ENCODE peak calls at places on chromosomes 3 and 15, in four cellular contexts. One of them, this sample, is unnamed.

GRCh38 chr3:130759692-130760338 is 13.2 kb upstream of the PIK3R4 start:
- DNase-seq in GM12878: no peak
- DNase-seq in H1: no peak
- DNase-seq in HepG2: peak
- DNase-seq in this sample: peak

GRCh38 chr15:82850731-82851130 is 41.3 kb downstream of the WHAMM start:
- DNase-seq in GM12878: no peak
- DNase-seq in H1: no peak
- DNase-seq in HepG2: no peak
- DNase-seq in this sample: no peak

GRCh38 chr3:45055032-45055410 is 28.9 kb downstream of the CLEC3B start:
- DNase-seq in H1: no peak
- DNase-seq in GM12878: no peak
- DNase-seq in HepG2: no peak
- DNase-seq in this sample: no peak

GRCh38 chr3:24137958-24138875 is 193.1 kb downstream of the NR1D2 start:
- DNase-seq in GM12878: no peak
- DNase-seq in H1: no peak
- DNase-seq in HepG2: no peak
- DNase-seq in this sample: no peak

GRCh38 chr3:46892285-46893145 is 15.0 kb downstream of the PTH1R start:
- DNase-seq in H1: peak
- DNase-seq in GM12878: no peak
- DNase-seq in HepG2: no peak
- DNase-seq in this sample: peak

GRCh38 chr15:90907051-90907660 is 4.1 kb downstream of the MAN2A2 start:
- DNase-seq in HepG2: no peak
- DNase-seq in H1: no peak
- DNase-seq in GM12878: no peak
- DNase-seq in this sample: no peak

GRCh38 chr3:100756441-100756840 is 47.1 kb downstream of the TFG start:
- DNase-seq in GM12878: no peak
- DNase-seq in H1: no peak
- DNase-seq in HepG2: no peak
- DNase-seq in this sample: no peak

GRCh38 chr3:8755564-8756237 is 13.7 kb downstream of the OXTR start:
- DNase-seq in GM12878: no peak
- DNase-seq in HepG2: peak
- DNase-seq in H1: no peak
- DNase-seq in this sample: no peak

GRCh38 chr3:2923390-2923789 is 186.8 kb downstream of the IL5RA start:
- DNase-seq in H1: no peak
- DNase-seq in HepG2: no peak
- DNase-seq in GM12878: no peak
- DNase-seq in this sample: no peak

GRCh38 chr15:40770147-40770721 is 454 bp downstream of the C15orf62 start:
- DNase-seq in GM12878: no peak
- DNase-seq in HepG2: no peak
- DNase-seq in H1: no peak
- DNase-seq in this sample: no peak

GRCh38 chr3:133457465-133458067 is 57.7 kb downstream of the BFSP2 start:
- DNase-seq in H1: no peak
- DNase-seq in HepG2: no peak
- DNase-seq in GM12878: no peak
- DNase-seq in this sample: no peak

GRCh38 chr3:155745795-155746550 is 1.1 kb upstream of the PLCH1 start:
- DNase-seq in H1: peak
- DNase-seq in GM12878: no peak
- DNase-seq in HepG2: peak
- DNase-seq in this sample: no peak

GRCh38 chr3:66819993-66820501 is 178.1 kb upstream of the KBTBD8 start:
- DNase-seq in HepG2: peak
- DNase-seq in GM12878: no peak
- DNase-seq in H1: no peak
- DNase-seq in this sample: no peak

DNA sequence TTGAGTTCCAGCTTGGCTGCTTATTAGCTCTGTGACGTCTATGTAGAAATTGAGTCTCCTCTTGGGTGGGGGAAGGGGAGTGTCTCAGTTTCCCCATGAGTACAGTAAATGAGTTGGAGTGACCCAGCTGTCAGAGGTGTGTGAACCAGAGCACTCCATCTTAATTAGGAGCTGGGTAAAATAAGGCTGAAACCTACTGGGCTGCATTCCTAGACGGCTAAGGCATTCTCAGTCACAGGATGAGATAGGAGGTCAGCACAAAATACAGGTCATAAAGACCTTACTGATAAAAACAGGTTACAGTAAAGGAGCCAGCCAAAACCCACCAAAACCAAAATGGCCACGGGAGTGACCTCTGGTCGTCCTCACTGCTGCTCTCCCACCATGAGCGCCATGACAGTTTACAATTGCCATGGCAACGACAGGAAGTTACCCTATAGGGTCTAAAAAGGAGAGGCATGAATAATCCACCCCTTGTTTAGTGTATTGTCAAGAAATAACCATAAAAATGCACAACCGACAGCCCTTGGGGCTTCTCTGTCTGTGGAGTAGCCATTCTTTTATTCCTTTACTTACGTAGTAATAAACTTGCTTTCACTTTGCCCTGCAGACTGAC is 222.4 kb downstream of the CACNA2D3 start:
- DNase-seq in H1: no peak
- DNase-seq in GM12878: no peak
- DNase-seq in HepG2: no peak
- DNase-seq in this sample: no peak
- TF ChIP-seq SUZ12 in H1: no peak
- TF ChIP-seq SUZ12 in GM12878: no peak
- TF ChIP-seq SUZ12 in HepG2: no peak
- TF ChIP-seq SUZ12 in this sample: no peak

GRCh38 chr15:78146437-78147154 is 2.6 kb upstream of the IDH3A start:
- DNase-seq in H1: no peak
- DNase-seq in GM12878: no peak
- DNase-seq in HepG2: no peak
- DNase-seq in this sample: no peak
- TF ChIP-seq ZNF274 in H1: no peak
- TF ChIP-seq ZNF274 in GM12878: no peak
- TF ChIP-seq ZNF274 in HepG2: no peak
- TF ChIP-seq ZNF274 in this sample: no peak

DNA sequence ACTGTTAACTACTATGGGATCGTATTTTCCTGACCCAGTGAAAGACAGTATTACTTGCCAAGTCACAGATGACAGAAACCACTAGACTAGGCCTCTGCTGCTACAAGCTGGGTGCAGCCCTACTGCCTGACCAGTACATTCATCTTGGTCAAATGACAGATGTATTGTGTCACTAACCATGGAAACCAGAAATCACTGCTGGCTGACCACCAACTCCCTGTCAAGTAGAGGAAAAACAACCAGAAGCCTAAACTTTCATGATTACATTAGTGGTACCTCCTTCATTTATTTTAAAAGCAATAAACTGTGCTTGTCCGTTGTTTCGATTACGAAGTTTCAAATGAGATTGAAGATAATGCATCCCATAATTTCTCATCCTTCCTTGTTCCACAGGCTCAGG is 309.8 kb downstream of the LSAMP start:
- DNase-seq in H1: no peak
- DNase-seq in HepG2: no peak
- DNase-seq in GM12878: no peak
- DNase-seq in this sample: no peak
- TF ChIP-seq SUZ12 in H1: no peak
- TF ChIP-seq SUZ12 in HepG2: no peak
- TF ChIP-seq SUZ12 in GM12878: no peak
- TF ChIP-seq SUZ12 in this sample: no peak

GRCh38 chr15:100284701-100285100 is 57.1 kb downstream of the ADAMTS17 start:
- DNase-seq in GM12878: no peak
- DNase-seq in H1: no peak
- DNase-seq in HepG2: no peak
- DNase-seq in this sample: no peak
- TF ChIP-seq ZNF274 in GM12878: no peak
- TF ChIP-seq ZNF274 in H1: no peak
- TF ChIP-seq ZNF274 in HepG2: no peak
- TF ChIP-seq ZNF274 in this sample: no peak

GRCh38 chr3:184687363-184688049 is 24.4 kb downstream of the MAGEF1 start:
- DNase-seq in HepG2: no peak
- DNase-seq in GM12878: no peak
- DNase-seq in H1: no peak
- DNase-seq in this sample: no peak
- TF ChIP-seq SUZ12 in HepG2: no peak
- TF ChIP-seq SUZ12 in GM12878: no peak
- TF ChIP-seq SUZ12 in H1: no peak
- TF ChIP-seq SUZ12 in this sample: no peak

DNA sequence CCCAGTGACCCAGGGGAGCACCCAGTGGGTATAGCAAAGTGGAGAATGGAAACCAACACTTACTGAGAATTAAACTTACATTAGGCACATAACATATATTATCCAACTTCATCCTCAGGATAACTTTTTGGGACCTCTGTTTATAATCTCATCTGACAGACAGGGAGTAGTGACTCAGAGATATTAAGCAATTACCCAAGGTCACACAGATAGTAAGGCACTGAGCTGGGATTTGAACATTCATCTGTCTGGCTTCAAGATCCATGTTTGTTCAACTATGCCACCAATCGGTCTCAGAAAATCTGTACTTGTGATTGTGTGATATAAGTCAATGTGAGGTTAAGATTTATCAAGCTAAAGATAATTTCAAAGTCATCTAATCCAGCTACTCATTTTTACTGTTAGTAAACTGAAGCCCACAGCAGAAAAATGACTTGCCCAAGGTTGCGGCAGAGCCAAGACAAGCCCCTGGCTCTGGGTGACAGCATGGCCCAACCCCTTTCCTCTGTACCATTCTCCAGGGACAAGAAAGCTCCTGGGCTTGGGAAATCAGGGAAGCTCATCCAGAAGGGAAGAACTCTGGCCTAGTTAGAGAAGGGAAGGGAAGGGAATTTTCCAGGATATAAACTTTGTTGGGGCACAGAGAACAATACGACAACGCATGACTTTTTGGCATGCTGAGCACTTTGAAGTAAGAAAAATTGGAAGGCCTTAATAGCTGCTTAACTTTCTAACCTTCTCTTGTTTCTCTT is 137.9 kb upstream of the SMAD3 start:
- DNase-seq in H1: no peak
- DNase-seq in HepG2: no peak
- DNase-seq in GM12878: no peak
- DNase-seq in this sample: no peak
- TF ChIP-seq ZNF274 in H1: no peak
- TF ChIP-seq ZNF274 in HepG2: no peak
- TF ChIP-seq ZNF274 in GM12878: no peak
- TF ChIP-seq ZNF274 in this sample: no peak

GRCh38 chr15:78565951-78566774 is 843 bp downstream of the CHRNA5 start:
- DNase-seq in HepG2: peak
- DNase-seq in H1: peak
- DNase-seq in GM12878: no peak
- DNase-seq in this sample: peak

GRCh38 chr15:78563092-78563491 is 2.2 kb upstream of the CHRNA5 start:
- DNase-seq in H1: no peak
- DNase-seq in GM12878: no peak
- DNase-seq in HepG2: no peak
- DNase-seq in this sample: no peak

GRCh38 chr15:78564743-78565096 is 600 bp upstream of the CHRNA5 start:
- DNase-seq in H1: no peak
- DNase-seq in GM12878: no peak
- DNase-seq in HepG2: no peak
- DNase-seq in this sample: no peak

GRCh38 chr15:78565097-78565950 is at the start of gene CHRNA5:
- DNase-seq in H1: peak
- DNase-seq in HepG2: peak
- DNase-seq in GM12878: peak
- DNase-seq in this sample: peak

GRCh38 chr15:78561490-78561889 is 3.8 kb upstream of the CHRNA5 start:
- DNase-seq in GM12878: no peak
- DNase-seq in HepG2: no peak
- DNase-seq in H1: no peak
- DNase-seq in this sample: no peak
- TF ChIP-seq SUZ12 in GM12878: no peak
- TF ChIP-seq SUZ12 in HepG2: no peak
- TF ChIP-seq SUZ12 in H1: no peak
- TF ChIP-seq SUZ12 in this sample: no peak

This sample was measured in NT2/D1.